ENCODE peak calls at places on chromosomes 3 and 15, in seven cellular contexts. W is right atrium auricular region; F is stomach; Z is CD8-positive, alpha-beta memory T cell; T is CD8-positive, alpha-beta T cell; U is epithelial cell of prostate; H is naive thymus-derived CD4-positive, alpha-beta T cell. S is an unnamed sample.

GRCh38 chr15:82135645-82136044 is 89.8 kb upstream of the MEX3B start:
- DNase-seq in W (no peak), Z (no peak), U (no peak), T (no peak), F (no peak), H (no peak), S (no peak)

GRCh38 chr3:135736740-135737139 is 228.8 kb upstream of the PPP2R3A start:
- DNase-seq in F (no peak), U (no peak), W (no peak), H (no peak), T (no peak), Z (no peak), S (no peak)

GRCh38 chr3:168544097-168544957 is 448.6 kb upstream of the GOLIM4 start:
- DNase-seq in Z (no peak), W (no peak), T (no peak), U (no peak), H (no peak), F (no peak), S (no peak)

GRCh38 chr15:30941520-30941919 is 37.8 kb downstream of the FAN1 start:
- DNase-seq in Z (no peak), T (no peak), F (no peak), U (no peak), W (no peak), H (no peak), S (no peak)

GRCh38 chr3:186361246-186361611 is 805 bp downstream of the DGKG start:
- DNase-seq in W (no peak), T (no peak), H (no peak), Z (no peak), F (no peak), U (no peak), S (no peak)

GRCh38 chr3:139227165-139227564 is 116.7 kb upstream of the MRPS22 start:
- DNase-seq in U (no peak), T (no peak), H (no peak), W (no peak), Z (no peak), F (peak), S (no peak)

GRCh38 chr3:143497382-143497781 is 350.9 kb downstream of the SLC9A9 start:
- DNase-seq in W (no peak), U (no peak), T (no peak), F (no peak), Z (no peak), H (no peak), S (no peak)

GRCh38 chr15:31268911-31269784 is 57.5 kb upstream of the KLF13 start:
- DNase-seq in F (peak), H (no peak), Z (no peak), T (no peak), W (peak), U (no peak), S (no peak)

GRCh38 chr3:150736903-150737832 is 25.8 kb downstream of the SIAH2 start:
- DNase-seq in W (no peak), T (no peak), F (no peak), U (no peak), H (peak), Z (no peak), S (no peak)

GRCh38 chr3:191246628-191247027 is 47.6 kb downstream of the OSTN start:
- DNase-seq in H (no peak), T (no peak), U (peak), F (no peak), W (no peak), Z (no peak), S (no peak)

GRCh38 chr15:35667908-35668307 is 121.9 kb upstream of the DPH6 start:
- DNase-seq in T (no peak), H (no peak), U (no peak), W (no peak), Z (no peak), F (no peak), S (no peak)
- H3K27ac ChIP-seq in T (no peak), H (no peak), U (no peak), W (peak), Z (no peak), F (no peak), S (no peak)

GRCh38 chr15:41950127-41950483 is 22.3 kb downstream of the EHD4 start:
- DNase-seq in H (no peak), W (no peak), F (no peak), Z (no peak), U (no peak), T (no peak), S (no peak)
- H3K27ac ChIP-seq in H (no peak), W (peak), F (no peak), Z (no peak), U (no peak), T (no peak), S (no peak)

DNA sequence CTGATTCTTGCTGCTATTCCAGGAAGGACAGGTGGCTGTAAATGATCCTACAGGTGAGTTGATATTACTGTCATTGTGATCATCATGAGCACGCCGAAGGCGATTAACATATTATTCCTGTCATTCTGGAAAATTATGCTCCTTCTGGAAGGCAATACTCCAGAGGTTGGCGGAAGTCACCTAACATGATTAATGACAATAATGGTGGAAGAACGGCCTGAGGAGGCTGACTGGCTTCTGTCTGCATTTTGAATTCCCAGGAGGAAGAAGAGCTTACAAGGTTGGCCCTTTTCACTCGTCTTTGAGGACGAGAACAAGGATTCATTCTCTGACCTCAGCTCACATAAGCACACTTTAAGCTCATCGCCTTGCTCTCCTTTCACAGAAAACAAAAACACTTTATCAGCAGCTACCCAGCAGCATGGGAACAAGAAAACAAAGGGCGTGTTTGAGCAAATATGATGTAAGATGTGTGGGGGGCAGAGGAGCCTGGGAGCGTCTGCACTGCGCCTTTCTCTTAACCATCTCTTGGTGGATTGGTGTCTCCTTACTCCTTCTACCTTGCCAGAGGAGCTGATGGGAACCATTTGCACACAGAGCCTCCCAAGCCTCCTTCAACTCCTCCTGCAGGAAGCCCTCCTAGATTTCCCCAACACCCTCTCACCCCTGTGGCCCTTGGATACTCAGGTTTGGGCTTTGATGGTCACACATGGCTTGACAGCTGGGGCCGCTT is 23.0 kb downstream of the ACSBG1 start:
- DNase-seq in W (no peak), H (no peak), Z (no peak), F (peak), T (no peak), U (no peak), S (no peak)
- H3K27ac ChIP-seq in W (peak), H (no peak), Z (no peak), F (no peak), T (no peak), U (no peak), S (peak)

GRCh38 chr15:97259943-97260342 is 700.6 kb upstream of the ARRDC4 start:
- DNase-seq in T (no peak), W (no peak), F (no peak), H (no peak), Z (no peak), U (no peak), S (no peak)
- H3K27ac ChIP-seq in T (no peak), W (no peak), F (no peak), H (no peak), Z (no peak), U (no peak), S (no peak)

DNA sequence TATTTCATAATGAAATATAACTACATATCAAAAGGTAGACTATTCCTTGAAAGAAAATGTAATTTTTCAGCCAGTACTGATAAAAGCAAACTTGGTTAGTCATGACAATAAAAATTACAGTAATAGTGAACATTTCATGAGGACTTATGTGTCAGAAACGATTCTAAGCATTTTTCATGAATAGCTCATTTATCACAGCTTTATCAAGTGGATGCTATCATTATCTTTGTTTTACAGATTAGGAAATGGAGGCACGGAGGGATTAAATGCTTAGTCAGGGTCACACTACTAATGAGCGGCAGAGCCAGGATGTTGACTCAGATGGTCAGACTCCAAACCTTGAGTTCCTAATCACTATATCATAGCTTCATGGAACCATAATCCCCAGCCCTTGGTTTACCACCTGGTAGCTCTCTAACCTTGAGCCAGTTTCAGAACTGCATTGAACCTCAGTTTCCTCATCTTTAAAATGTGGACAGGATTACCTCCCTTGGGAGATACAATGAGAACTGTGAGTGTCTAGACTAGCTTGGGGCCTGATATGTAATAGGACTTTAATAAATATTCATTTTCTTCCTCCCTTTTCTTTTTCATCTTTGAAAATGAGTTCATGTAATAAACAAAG is 85.4 kb downstream of the TNIK start:
- DNase-seq in Z (no peak), U (no peak), T (no peak), W (no peak), H (no peak), F (no peak), S (no peak)
- H3K27ac ChIP-seq in Z (no peak), U (peak), T (no peak), W (no peak), H (no peak), F (no peak), S (peak)